ENCODE peak calls at places on chromosomes 2 and 18, in five cellular contexts. K, M, R, B and O are unnamed samples.

GRCh38 chr2:214242797-214243196 is 168.1 kb upstream of the VWC2L start:
- DNase-seq in K (no peak), M (no peak), R (no peak), B (no peak), O (no peak)

GRCh38 chr2:130373808-130374365 is 18.0 kb downstream of the PTPN18 start:
- DNase-seq in K (no peak), M (no peak), R (no peak), B (no peak), O (peak; percentile 51)

GRCh38 chr2:229313591-229313990 is 42.5 kb upstream of the PID1 start:
- DNase-seq in K (no peak), M (peak; percentile 63), R (peak; percentile 33), B (peak; percentile 93), O (no peak)

GRCh38 chr18:68449292-68449691 is 265.6 kb downstream of the TMX3 start:
- DNase-seq in K (no peak), M (peak; percentile 24), R (peak; percentile 82), B (peak; percentile 83), O (no peak)

GRCh38 chr2:67234443-67234842 is 162.7 kb upstream of the ETAA1 start:
- DNase-seq in K (no peak), M (peak; percentile 34), R (peak; percentile 52), B (peak; percentile 57), O (no peak)

GRCh38 chr2:18829331-18829902 is 240.0 kb upstream of the NT5C1B start:
- DNase-seq in K (no peak), M (peak; percentile 79), R (peak; percentile 22), B (peak; percentile 62), O (no peak)

GRCh38 chr18:79772108-79772864 is 25.5 kb upstream of the KCNG2 start:
- DNase-seq in K (no peak), M (no peak), R (no peak), B (no peak), O (no peak)

GRCh38 chr2:152038451-152038958 is 60.3 kb downstream of the CACNB4 start:
- DNase-seq in K (no peak), M (no peak), R (no peak), B (no peak), O (no peak)

GRCh38 chr2:71226391-71226964 is 425 bp downstream of the PAIP2B start:
- DNase-seq in K (no peak), M (no peak), R (no peak), B (no peak), O (peak; percentile 83)

GRCh38 chr2:101106453-101107181 is 44.6 kb downstream of the TBC1D8 start:
- DNase-seq in K (no peak), M (no peak), R (no peak), B (no peak), O (no peak)

GRCh38 chr2:70328921-70329561 is 27.2 kb upstream of the FAM136A start:
- DNase-seq in K (no peak), M (peak; percentile 99), R (no peak), B (peak; percentile 10), O (peak; percentile 91)

GRCh38 chr18:56869189-56869777 is 218.1 kb downstream of the WDR7 start:
- DNase-seq in K (no peak), M (peak; percentile 73), R (peak; percentile 42), B (peak; percentile 81), O (no peak)
- TF ChIP-seq CTCF in K (no peak), M (peak; percentile 83), R (peak; percentile 59), B (peak; percentile 77), O (peak; percentile 56)

DNA sequence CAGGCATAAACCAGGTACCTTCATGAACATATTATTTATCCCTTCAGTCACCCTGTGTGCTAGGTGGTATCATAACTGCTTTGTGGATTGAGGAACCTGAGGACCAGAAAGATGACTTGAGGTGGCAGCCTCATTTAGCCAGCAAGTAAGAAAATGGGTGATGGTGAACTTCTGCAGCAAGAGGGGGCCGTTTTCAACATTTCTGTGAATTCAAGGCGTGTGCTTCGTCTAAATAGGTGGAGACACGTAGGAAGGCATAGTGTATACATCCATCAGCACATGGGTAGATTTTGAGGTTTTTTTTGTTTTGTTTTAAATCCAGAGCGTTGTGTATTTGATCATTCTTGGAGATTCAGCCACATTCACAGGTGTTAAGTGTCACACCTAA is 118.7 kb downstream of the SPTBN1 start:
- DNase-seq in K (no peak), M (no peak), R (no peak), B (no peak), O (no peak)
- TF ChIP-seq CTCF in K (no peak), M (no peak), R (no peak), B (no peak), O (no peak)

GRCh38 chr2:144163592-144163991 is 356.3 kb downstream of the ZEB2 start:
- DNase-seq in K (no peak), M (no peak), R (no peak), B (no peak), O (no peak)
- TF ChIP-seq CTCF in K (no peak), M (no peak), R (no peak), B (no peak), O (no peak)

GRCh38 chr18:75828379-75828778 is 400.9 kb upstream of the SMIM21 start:
- DNase-seq in K (no peak), M (no peak), R (no peak), B (no peak), O (no peak)
- TF ChIP-seq CTCF in K (no peak), M (no peak), R (no peak), B (no peak), O (no peak)

GRCh38 chr18:44678725-44679055 is 2.0 kb upstream of the SETBP1 start:
- DNase-seq in K (no peak), M (no peak), R (no peak), B (no peak), O (no peak)

GRCh38 chr18:44680271-44681038 is at the start of gene SETBP1:
- DNase-seq in K (no peak), M (peak; percentile 56), R (peak; percentile 68), B (no peak), O (peak; percentile 95)

GRCh38 chr18:44679912-44680270 is 797 bp upstream of the SETBP1 start:
- DNase-seq in K (no peak), M (peak; percentile 70), R (peak; percentile 40), B (peak; percentile 39), O (peak; percentile 88)

GRCh38 chr18:44677933-44678332 is 2.8 kb upstream of the SETBP1 start:
- DNase-seq in K (no peak), M (no peak), R (no peak), B (no peak), O (no peak)

DNA sequence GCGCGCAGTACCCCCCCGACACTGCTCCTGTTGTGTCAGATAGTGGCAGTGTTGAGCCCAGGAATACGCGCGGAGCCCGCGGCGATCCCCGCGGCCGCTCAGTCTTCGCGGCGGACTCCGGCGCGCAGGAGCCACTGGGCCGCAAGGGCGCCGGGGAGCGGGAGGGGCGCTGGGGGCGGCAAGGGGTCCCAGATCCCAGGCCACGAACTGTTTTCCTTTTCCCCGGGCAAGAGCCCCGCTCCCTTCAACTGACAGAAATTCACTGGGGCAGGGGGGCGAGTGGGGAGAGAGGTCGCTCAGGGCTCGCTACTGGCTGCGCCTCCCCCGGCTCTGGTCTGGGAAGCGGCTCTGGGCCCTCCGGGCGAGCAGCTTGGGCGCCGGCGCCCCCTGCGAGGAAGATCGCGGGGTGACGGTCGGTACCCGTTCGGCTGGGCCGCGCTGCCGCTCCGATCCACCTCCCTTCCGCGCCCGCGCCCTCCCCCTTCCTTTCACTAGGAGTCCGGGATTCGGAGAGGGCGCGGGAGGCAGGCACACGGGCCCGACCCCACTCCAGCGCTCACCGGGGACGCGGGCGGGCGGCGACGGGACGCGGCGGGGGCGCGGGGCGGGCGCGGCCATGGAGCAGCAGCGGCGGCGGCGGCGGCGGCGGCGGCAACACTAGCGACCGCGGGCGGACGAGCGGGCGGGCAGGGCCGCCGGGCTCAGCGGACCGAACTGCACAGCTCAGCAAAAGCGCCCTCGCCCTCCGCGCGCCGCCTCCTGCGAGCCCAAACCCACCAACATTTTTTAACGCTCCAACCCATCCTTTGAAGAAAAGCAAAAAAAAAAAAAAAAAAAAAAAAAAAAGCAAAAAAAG is 1.4 kb upstream of the SETBP1 start:
- DNase-seq in K (peak; percentile 56), M (peak; percentile 88), R (peak; percentile 91), B (peak; percentile 88), O (peak; percentile 94)
- TF ChIP-seq CTCF in K (no peak), M (peak; percentile 60), R (peak; percentile 67), B (peak; percentile 57), O (peak; percentile 82)

GRCh38 chr18:48422947-48423378 is 13.8 kb upstream of the ZBTB7C start:
- DNase-seq in K (no peak), M (no peak), R (no peak), B (no peak), O (no peak)

GRCh38 chr18:48418000-48418399 is 8.8 kb upstream of the ZBTB7C start:
- DNase-seq in K (no peak), M (no peak), R (no peak), B (peak; percentile 34), O (no peak)

GRCh38 chr18:48418409-48419267 is 9.5 kb upstream of the ZBTB7C start:
- DNase-seq in K (no peak), M (no peak), R (no peak), B (no peak), O (no peak)

DNA sequence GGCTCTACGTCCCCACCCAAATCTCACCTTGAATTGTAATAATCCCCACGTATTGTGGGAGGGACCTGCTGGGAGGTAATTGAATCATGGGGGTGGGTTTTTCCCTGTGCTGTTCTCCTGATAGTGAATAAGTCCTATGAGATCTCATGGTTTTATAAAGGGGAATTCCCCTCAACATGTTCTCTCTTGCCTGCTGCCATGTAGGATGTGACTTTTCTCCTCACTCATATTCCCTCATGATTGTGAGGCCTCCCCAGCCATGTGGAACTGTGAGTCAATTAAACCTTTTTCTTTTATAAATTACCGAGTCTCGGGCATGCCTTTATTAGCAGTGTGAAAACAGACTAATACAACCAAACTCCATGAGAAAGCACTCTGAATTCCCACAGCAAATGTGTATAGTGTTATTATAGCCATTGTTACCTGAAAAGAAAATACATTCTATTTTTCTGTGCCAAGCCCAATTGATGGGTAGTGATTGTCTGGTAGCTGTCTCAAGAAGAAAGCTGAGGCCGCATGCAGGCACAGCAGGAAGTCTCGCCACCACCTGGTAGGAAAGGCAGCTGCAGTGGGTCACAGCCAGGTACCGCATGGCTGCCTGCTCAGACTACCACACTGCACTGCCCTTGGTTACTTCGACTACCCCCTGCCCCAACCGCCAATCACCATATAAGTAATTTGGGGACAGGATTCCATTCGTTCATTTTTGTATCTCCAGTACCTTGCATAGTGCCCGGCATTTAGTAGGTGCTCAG is 10.3 kb upstream of the ZBTB7C start:
- DNase-seq in K (no peak), M (peak; percentile 73), R (no peak), B (no peak), O (no peak)
- TF ChIP-seq CTCF in K (no peak), M (no peak), R (no peak), B (no peak), O (no peak)

GRCh38 chr2:96853321-96853720 is 4.5 kb downstream of the ANKRD39 start:
- DNase-seq in K (no peak), M (no peak), R (no peak), B (no peak), O (peak; percentile 69)

GRCh38 chr2:96856776-96857673 is 791 bp downstream of the ANKRD39 start:
- DNase-seq in K (no peak), M (no peak), R (no peak), B (peak; percentile 43), O (peak; percentile 26)

GRCh38 chr2:96848264-96848663 is 4.4 kb upstream of the ANKRD23 start:
- DNase-seq in K (no peak), M (no peak), R (no peak), B (no peak), O (peak; percentile 66)

GRCh38 chr2:96847586-96847985 is 3.8 kb upstream of the ANKRD23 start:
- DNase-seq in K (no peak), M (no peak), R (no peak), B (no peak), O (no peak)

GRCh38 chr2:96852667-96853066 is 5.1 kb downstream of the ANKRD39 start:
- DNase-seq in K (no peak), M (no peak), R (no peak), B (no peak), O (no peak)
- TF ChIP-seq CTCF in K (no peak), M (no peak), R (no peak), B (no peak), O (no peak)